ENCODE peak calls at places on chromosomes 16 and 17, in five cellular contexts. W is Karpas-422; P is sigmoid colon; F is CD4-positive, CD25-positive, alpha-beta regulatory T cell; I is caudate nucleus. D is an unnamed sample.

GRCh38 chr17:7922499-7923289 is 6.6 kb upstream of the RNF227 start:
- DNase-seq in W (no peak), P (peak; percentile 93), F (peak; percentile 86), I (peak; percentile 59), D (peak; percentile 43)

GRCh38 chr17:27520571-27521185 is 64.4 kb downstream of the KSR1 start:
- DNase-seq in W (no peak), P (no peak), F (no peak), I (peak; percentile 65), D (no peak)

GRCh38 chr16:86854058-86854621 is 275.8 kb downstream of the FOXL1 start:
- DNase-seq in W (no peak), P (peak; percentile 35), F (no peak), I (no peak), D (no peak)

GRCh38 chr17:18039535-18040286 is 503 bp downstream of the GID4 start:
- DNase-seq in W (peak; percentile 75), P (peak; percentile 74), F (peak; percentile 44), I (no peak), D (no peak)

GRCh38 chr17:81310963-81311550 is 15.9 kb upstream of the SLC38A10 start:
- DNase-seq in W (no peak), P (no peak), F (no peak), I (no peak), D (no peak)

GRCh38 chr17:43578352-43578698 is 32.2 kb upstream of the ETV4 start:
- DNase-seq in W (no peak), P (no peak), F (no peak), I (no peak), D (no peak)

GRCh38 chr17:45384047-45384799 is 48.4 kb downstream of the ARHGAP27 start:
- DNase-seq in W (no peak), P (no peak), F (no peak), I (no peak), D (no peak)

GRCh38 chr16:30458561-30459394 is 13.1 kb upstream of the SEPHS2 start:
- DNase-seq in W (no peak), P (peak; percentile 68), F (peak; percentile 96), I (no peak), D (no peak)

GRCh38 chr17:77779711-77780539 is 178.6 kb upstream of the TNRC6C start:
- DNase-seq in W (no peak), P (peak; percentile 77), F (no peak), I (no peak), D (no peak)

GRCh38 chr16:51763072-51763658 is 612.1 kb upstream of the SALL1 start:
- DNase-seq in W (no peak), P (no peak), F (no peak), I (no peak), D (no peak)

GRCh38 chr17:80774643-80775281 is 216.9 kb upstream of the CHMP6 start:
- DNase-seq in W (no peak), P (peak; percentile 65), F (peak; percentile 41), I (no peak), D (peak; percentile 58)

GRCh38 chr17:64418506-64419339 is 28.1 kb upstream of the PECAM1 start:
- DNase-seq in W (peak; percentile 84), P (peak; percentile 41), F (peak; percentile 74), I (no peak), D (peak; percentile 61)

GRCh38 chr16:85373741-85374570 is 239.2 kb upstream of the GSE1 start:
- DNase-seq in W (no peak), P (no peak), F (no peak), I (no peak), D (no peak)

GRCh38 chr17:60392845-60393702 is 1.1 kb upstream of the USP32 start:
- DNase-seq in W (peak; percentile 53), P (peak; percentile 70), F (peak; percentile 63), I (no peak), D (no peak)

GRCh38 chr17:64778367-64779290 is 116.5 kb upstream of the SMURF2 start:
- DNase-seq in W (no peak), P (peak; percentile 67), F (peak; percentile 30), I (no peak), D (peak; percentile 64)

GRCh38 chr17:48439875-48440505 is 10.0 kb upstream of the SKAP1 start:
- DNase-seq in W (peak; percentile 46), P (no peak), F (peak; percentile 78), I (no peak), D (no peak)

GRCh38 chr17:3890893-3891219 is 2.0 kb downstream of the CAMKK1 start:
- DNase-seq in W (no peak), P (no peak), F (no peak), I (no peak), D (no peak)

GRCh38 chr16:84983308-84983707 is 28.0 kb downstream of the ZDHHC7 start:
- DNase-seq in W (no peak), P (no peak), F (no peak), I (no peak), D (no peak)

GRCh38 chr16:86390335-86390734 is 120.0 kb upstream of the FOXF1 start:
- DNase-seq in W (no peak), P (no peak), F (no peak), I (no peak), D (no peak)

GRCh38 chr16:14004031-14004718 is 66.9 kb upstream of the MRTFB start:
- DNase-seq in W (no peak), P (no peak), F (no peak), I (no peak), D (no peak)
- H3K27ac ChIP-seq in W (no peak overlapping the region), P (peak overlapping the region; percentile 28), F (no peak overlapping the region), I (peak overlapping the region; percentile 77), D (peak overlapping the region; percentile 86)

GRCh38 chr17:5585814-5586558 is 1.7 kb upstream of the NLRP1 start:
- DNase-seq in W (peak; percentile 32), P (no peak), F (peak; percentile 29), I (no peak), D (no peak)

GRCh38 chr17:5584383-5584951 is at the start of gene NLRP1:
- DNase-seq in W (peak; percentile 87), P (peak; percentile 92), F (peak; percentile 98), I (no peak), D (peak; percentile 96)

GRCh38 chr17:5587431-5588032 is 3.2 kb upstream of the NLRP1 start:
- DNase-seq in W (peak; percentile 91), P (no peak), F (peak; percentile 83), I (no peak), D (peak; percentile 71)

GRCh38 chr17:5583426-5584382 is 605 bp downstream of the NLRP1 start:
- DNase-seq in W (peak; percentile 9), P (no peak), F (no peak), I (no peak), D (no peak)

DNA sequence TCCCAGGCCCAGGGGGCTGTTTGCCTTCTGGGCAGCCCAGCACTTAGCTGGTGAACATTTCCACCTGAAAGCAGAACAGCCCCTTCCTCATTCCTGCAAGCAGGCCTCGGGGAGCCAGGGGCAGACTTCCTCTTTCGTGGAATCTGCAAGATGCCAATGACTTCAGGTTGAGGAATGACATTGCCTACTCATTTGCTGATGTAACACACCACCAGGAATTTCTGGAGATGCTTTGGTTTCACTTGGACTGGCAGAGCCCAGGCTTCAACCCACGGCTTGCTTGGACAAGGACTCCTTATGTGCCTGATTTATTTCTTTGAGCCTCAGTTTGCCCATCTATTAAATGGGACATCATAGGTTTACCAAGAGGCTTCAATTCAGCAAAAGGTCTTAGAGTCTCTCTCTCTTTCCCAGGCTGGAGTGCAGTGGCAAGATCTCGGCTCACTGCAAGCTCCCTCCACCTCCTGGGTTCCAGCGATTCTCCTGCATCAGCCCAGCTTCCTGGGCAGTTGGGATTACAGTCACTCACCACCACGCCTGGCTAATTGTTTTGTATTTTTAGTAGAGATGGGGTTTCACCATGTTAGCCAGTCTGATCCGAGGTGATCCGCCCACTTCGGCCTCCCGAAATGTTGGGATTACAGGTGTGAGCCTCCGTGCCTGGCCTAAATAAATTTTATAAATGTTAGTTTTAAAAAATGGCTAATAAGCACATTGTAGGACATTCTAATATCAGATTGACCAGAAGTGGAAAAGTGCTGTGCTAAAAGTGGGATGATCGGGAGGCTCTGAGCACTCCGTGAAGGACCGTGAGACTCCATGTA is 874 bp upstream of the NLRP1 start:
- DNase-seq in W (peak; percentile 33), P (no peak), F (no peak), I (no peak), D (no peak)
- H3K27ac ChIP-seq in W (no peak overlapping the region), P (peak overlapping the region; percentile 84), F (peak overlapping the region; percentile 86), I (no peak overlapping the region), D (peak overlapping the region; percentile 90)

DNA sequence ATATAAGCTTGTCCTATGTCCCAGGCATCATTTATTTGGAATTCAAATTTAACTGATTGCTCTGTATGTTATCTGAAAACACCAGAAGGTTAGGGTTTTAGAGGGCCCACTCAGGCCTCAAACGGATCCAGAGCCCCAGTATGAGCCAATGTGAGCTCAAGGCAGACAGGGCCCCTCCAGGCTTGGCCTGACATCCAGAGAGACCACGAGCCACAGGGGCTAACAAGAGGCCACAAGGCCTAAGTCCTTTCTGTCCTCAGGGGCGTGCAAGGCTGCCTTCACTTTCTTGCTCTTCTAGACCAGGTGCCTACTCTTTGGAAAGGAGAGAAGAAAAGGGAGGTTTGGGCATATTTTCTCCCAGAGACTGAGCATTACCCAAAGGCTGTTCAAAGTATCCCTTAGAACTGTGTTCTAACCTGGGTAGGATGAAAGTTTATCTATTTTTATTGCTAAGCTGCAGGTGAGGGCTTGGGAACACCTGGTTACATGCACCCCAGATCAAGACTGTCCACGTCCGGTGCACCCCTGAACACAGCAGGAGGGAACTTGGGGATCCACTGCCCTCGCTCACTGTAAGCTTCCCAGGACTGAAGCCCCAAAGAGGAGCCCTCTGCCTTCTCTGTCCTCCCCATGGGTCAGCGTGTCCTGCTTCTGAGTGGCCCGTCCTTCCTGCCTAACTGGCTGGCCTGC is 1.5 kb upstream of the ENGASE start:
- DNase-seq in W (no peak), P (peak; percentile 37), F (no peak), I (no peak), D (no peak)
- H3K27ac ChIP-seq in W (no peak overlapping the region), P (no peak overlapping the region), F (no peak overlapping the region), I (no peak overlapping the region), D (peak overlapping the region; percentile 66)

GRCh38 chr17:58402047-58402446 is 15.3 kb downstream of the RNF43 start:
- DNase-seq in W (no peak), P (no peak), F (no peak), I (no peak), D (no peak)

GRCh38 chr17:58400826-58401225 is 16.5 kb downstream of the RNF43 start:
- DNase-seq in W (no peak), P (no peak), F (no peak), I (no peak), D (no peak)

GRCh38 chr17:58401287-58401686 is 16.0 kb downstream of the RNF43 start:
- DNase-seq in W (no peak), P (no peak), F (no peak), I (no peak), D (no peak)

GRCh38 chr17:58402679-58403078 is 14.7 kb downstream of the RNF43 start:
- DNase-seq in W (no peak), P (no peak), F (no peak), I (no peak), D (no peak)

DNA sequence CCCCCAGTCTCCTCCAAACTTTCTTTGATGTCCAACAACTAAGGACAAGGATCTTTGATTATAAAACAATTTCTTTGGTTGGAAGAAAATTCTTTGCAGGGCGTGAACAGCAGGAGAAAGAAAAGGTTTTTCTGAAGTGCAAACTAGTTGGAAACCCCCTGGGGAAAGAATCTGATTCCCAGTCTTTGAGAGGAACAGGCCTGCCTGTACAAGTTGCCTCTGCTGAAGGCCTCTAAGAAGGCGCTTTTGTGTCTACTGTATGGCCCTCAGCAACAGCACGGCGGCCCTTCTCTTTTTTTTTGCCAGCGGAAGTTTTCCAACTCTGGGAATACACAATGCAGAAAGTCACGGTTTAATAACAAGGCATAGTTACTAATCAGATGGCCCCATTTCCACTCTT is 14.0 kb downstream of the RNF43 start:
- DNase-seq in W (no peak), P (no peak), F (no peak), I (no peak), D (no peak)
- H3K27ac ChIP-seq in W (no peak overlapping the region), P (no peak overlapping the region), F (no peak overlapping the region), I (peak overlapping the region; percentile 21), D (no peak overlapping the region)

D was measured in ascending aorta.